ENCODE peak calls at places on chromosomes 4 and X, in eight cellular contexts. One of them, this sample, is unnamed.

GRCh38 chrX:14056201-14056600 is 26.5 kb upstream of the GEMIN8 start:
- DNase-seq in endothelial cell of umbilical vein: no peak
- DNase-seq in GM23338: peak
- DNase-seq in breast epithelium: no peak
- DNase-seq in suprapubic skin: no peak
- DNase-seq in upper lobe of left lung: no peak
- DNase-seq in K562: no peak
- DNase-seq in HCT116: no peak
- DNase-seq in this sample: no peak

GRCh38 chr4:10647811-10648210 is 36.8 kb downstream of the CLNK start:
- DNase-seq in endothelial cell of umbilical vein: no peak
- DNase-seq in GM23338: no peak
- DNase-seq in breast epithelium: no peak
- DNase-seq in suprapubic skin: no peak
- DNase-seq in upper lobe of left lung: no peak
- DNase-seq in K562: no peak
- DNase-seq in HCT116: no peak
- DNase-seq in this sample: no peak

GRCh38 chr4:128347930-128348660 is 60.5 kb upstream of the PGRMC2 start:
- DNase-seq in endothelial cell of umbilical vein: no peak
- DNase-seq in GM23338: no peak
- DNase-seq in breast epithelium: no peak
- DNase-seq in suprapubic skin: no peak
- DNase-seq in upper lobe of left lung: no peak
- DNase-seq in K562: no peak
- DNase-seq in HCT116: no peak
- DNase-seq in this sample: no peak

GRCh38 chr4:102196221-102196620 is 149.1 kb downstream of the SLC39A8 start:
- DNase-seq in endothelial cell of umbilical vein: peak
- DNase-seq in GM23338: no peak
- DNase-seq in breast epithelium: no peak
- DNase-seq in suprapubic skin: no peak
- DNase-seq in upper lobe of left lung: no peak
- DNase-seq in K562: no peak
- DNase-seq in HCT116: no peak
- DNase-seq in this sample: no peak

GRCh38 chr4:173940146-173940545 is 343.3 kb downstream of the FBXO8 start:
- DNase-seq in endothelial cell of umbilical vein: no peak
- DNase-seq in GM23338: no peak
- DNase-seq in breast epithelium: no peak
- DNase-seq in suprapubic skin: no peak
- DNase-seq in upper lobe of left lung: no peak
- DNase-seq in K562: no peak
- DNase-seq in HCT116: no peak
- DNase-seq in this sample: no peak

GRCh38 chrX:103220511-103221406 is 5.9 kb downstream of the BEX4 start:
- DNase-seq in endothelial cell of umbilical vein: no peak
- DNase-seq in GM23338: peak
- DNase-seq in breast epithelium: peak
- DNase-seq in suprapubic skin: no peak
- DNase-seq in upper lobe of left lung: no peak
- DNase-seq in K562: no peak
- DNase-seq in HCT116: no peak
- DNase-seq in this sample: no peak

GRCh38 chr4:145531791-145532190 is 50.1 kb downstream of the SMAD1 start:
- DNase-seq in endothelial cell of umbilical vein: no peak
- DNase-seq in GM23338: no peak
- DNase-seq in breast epithelium: no peak
- DNase-seq in suprapubic skin: no peak
- DNase-seq in upper lobe of left lung: no peak
- DNase-seq in K562: no peak
- DNase-seq in HCT116: no peak
- DNase-seq in this sample: no peak

GRCh38 chr4:123299212-123299651 is 97.4 kb upstream of the SPRY1 start:
- DNase-seq in endothelial cell of umbilical vein: peak
- DNase-seq in GM23338: no peak
- DNase-seq in breast epithelium: no peak
- DNase-seq in suprapubic skin: no peak
- DNase-seq in upper lobe of left lung: no peak
- DNase-seq in K562: no peak
- DNase-seq in HCT116: no peak
- DNase-seq in this sample: no peak

GRCh38 chrX:123222920-123223319 is 38.8 kb downstream of the GRIA3 start:
- DNase-seq in endothelial cell of umbilical vein: no peak
- DNase-seq in GM23338: no peak
- DNase-seq in breast epithelium: no peak
- DNase-seq in suprapubic skin: no peak
- DNase-seq in upper lobe of left lung: no peak
- DNase-seq in K562: no peak
- DNase-seq in HCT116: no peak
- DNase-seq in this sample: no peak

GRCh38 chrX:71577682-71578081 is 555 bp upstream of the GCNA start:
- DNase-seq in endothelial cell of umbilical vein: no peak
- DNase-seq in GM23338: no peak
- DNase-seq in breast epithelium: no peak
- DNase-seq in suprapubic skin: no peak
- DNase-seq in upper lobe of left lung: no peak
- DNase-seq in K562: peak
- DNase-seq in HCT116: no peak
- DNase-seq in this sample: no peak

GRCh38 chrX:39158801-39159657 is 357.8 kb downstream of the MID1IP1 start:
- DNase-seq in endothelial cell of umbilical vein: no peak
- DNase-seq in GM23338: no peak
- DNase-seq in breast epithelium: no peak
- DNase-seq in suprapubic skin: no peak
- DNase-seq in upper lobe of left lung: peak
- DNase-seq in K562: no peak
- DNase-seq in HCT116: no peak
- DNase-seq in this sample: no peak

GRCh38 chr4:69910016-69910782 is 20.7 kb upstream of the CSN1S1 start:
- DNase-seq in endothelial cell of umbilical vein: no peak
- DNase-seq in GM23338: no peak
- DNase-seq in breast epithelium: no peak
- DNase-seq in suprapubic skin: no peak
- DNase-seq in upper lobe of left lung: no peak
- DNase-seq in K562: no peak
- DNase-seq in HCT116: no peak
- DNase-seq in this sample: peak

GRCh38 chr4:89681219-89681618 is 155.7 kb downstream of the SNCA start:
- DNase-seq in endothelial cell of umbilical vein: no peak
- DNase-seq in GM23338: peak
- DNase-seq in breast epithelium: no peak
- DNase-seq in suprapubic skin: no peak
- DNase-seq in upper lobe of left lung: no peak
- DNase-seq in K562: no peak
- DNase-seq in HCT116: peak
- DNase-seq in this sample: no peak

GRCh38 chrX:10965399-10965798 is 145.7 kb upstream of the HCCS start:
- DNase-seq in endothelial cell of umbilical vein: no peak
- DNase-seq in GM23338: no peak
- DNase-seq in breast epithelium: no peak
- DNase-seq in suprapubic skin: no peak
- DNase-seq in upper lobe of left lung: no peak
- DNase-seq in K562: no peak
- DNase-seq in HCT116: no peak
- DNase-seq in this sample: no peak

GRCh38 chrX:154918060-154918483 is 31.9 kb downstream of the F8A1 start:
- DNase-seq in endothelial cell of umbilical vein: peak
- DNase-seq in GM23338: peak
- DNase-seq in breast epithelium: peak
- DNase-seq in suprapubic skin: no peak
- DNase-seq in upper lobe of left lung: peak
- DNase-seq in K562: peak
- DNase-seq in HCT116: peak
- DNase-seq in this sample: peak

GRCh38 chrX:34557733-34558132 is 99.4 kb downstream of the TMEM47 start:
- DNase-seq in endothelial cell of umbilical vein: no peak
- DNase-seq in GM23338: peak
- DNase-seq in breast epithelium: no peak
- DNase-seq in suprapubic skin: no peak
- DNase-seq in upper lobe of left lung: no peak
- DNase-seq in K562: no peak
- DNase-seq in HCT116: no peak
- DNase-seq in this sample: no peak

GRCh38 chrX:34560180-34560579 is 96.9 kb downstream of the TMEM47 start:
- DNase-seq in endothelial cell of umbilical vein: no peak
- DNase-seq in GM23338: peak
- DNase-seq in breast epithelium: no peak
- DNase-seq in suprapubic skin: no peak
- DNase-seq in upper lobe of left lung: no peak
- DNase-seq in K562: no peak
- DNase-seq in HCT116: no peak
- DNase-seq in this sample: no peak

GRCh38 chrX:34563061-34563460 is 94.0 kb downstream of the TMEM47 start:
- DNase-seq in endothelial cell of umbilical vein: no peak
- DNase-seq in GM23338: no peak
- DNase-seq in breast epithelium: no peak
- DNase-seq in suprapubic skin: no peak
- DNase-seq in upper lobe of left lung: no peak
- DNase-seq in K562: no peak
- DNase-seq in HCT116: no peak
- DNase-seq in this sample: no peak

GRCh38 chrX:34562006-34562405 is 95.1 kb downstream of the TMEM47 start:
- DNase-seq in endothelial cell of umbilical vein: peak
- DNase-seq in GM23338: no peak
- DNase-seq in breast epithelium: no peak
- DNase-seq in suprapubic skin: no peak
- DNase-seq in upper lobe of left lung: no peak
- DNase-seq in K562: no peak
- DNase-seq in HCT116: no peak
- DNase-seq in this sample: no peak

DNA sequence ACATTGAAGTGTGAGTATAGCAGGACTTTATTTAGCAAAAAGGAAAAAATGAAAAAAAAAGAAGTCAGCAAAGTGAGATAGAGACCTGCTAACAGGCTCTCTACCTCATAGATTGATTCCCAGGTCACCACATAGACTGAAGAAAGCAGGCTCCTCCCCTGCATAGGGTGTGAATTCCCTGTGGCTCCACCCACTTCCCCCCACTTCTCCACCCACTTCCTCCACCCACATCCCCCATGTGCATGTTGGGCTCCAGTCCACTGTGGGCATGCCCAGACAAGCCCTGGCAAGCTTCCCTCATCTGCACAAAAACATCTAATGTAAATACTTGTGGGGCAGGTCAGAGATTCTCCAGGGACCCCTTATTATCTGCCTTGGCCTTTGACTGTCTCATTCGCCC is 97.8 kb downstream of the TMEM47 start:
- DNase-seq in endothelial cell of umbilical vein: peak
- DNase-seq in GM23338: peak
- DNase-seq in breast epithelium: no peak
- DNase-seq in suprapubic skin: no peak
- DNase-seq in upper lobe of left lung: no peak
- DNase-seq in K562: no peak
- DNase-seq in HCT116: no peak
- DNase-seq in this sample: no peak
- TF ChIP-seq POLR2AphosphoS5 in endothelial cell of umbilical vein: no peak
- TF ChIP-seq POLR2AphosphoS5 in GM23338: peak
- TF ChIP-seq POLR2AphosphoS5 in breast epithelium: no peak
- TF ChIP-seq POLR2AphosphoS5 in suprapubic skin: no peak
- TF ChIP-seq POLR2AphosphoS5 in upper lobe of left lung: no peak
- TF ChIP-seq POLR2AphosphoS5 in K562: no peak
- TF ChIP-seq POLR2AphosphoS5 in HCT116: no peak
- TF ChIP-seq POLR2AphosphoS5 in this sample: no peak

GRCh38 chrX:137566746-137567473 is 983 bp downstream of the ZIC3 start:
- DNase-seq in endothelial cell of umbilical vein: no peak
- DNase-seq in GM23338: no peak
- DNase-seq in breast epithelium: no peak
- DNase-seq in suprapubic skin: no peak
- DNase-seq in upper lobe of left lung: no peak
- DNase-seq in K562: no peak
- DNase-seq in HCT116: no peak
- DNase-seq in this sample: no peak

GRCh38 chrX:137569470-137569891 is 3.6 kb downstream of the ZIC3 start:
- DNase-seq in endothelial cell of umbilical vein: no peak
- DNase-seq in GM23338: no peak
- DNase-seq in breast epithelium: no peak
- DNase-seq in suprapubic skin: no peak
- DNase-seq in upper lobe of left lung: no peak
- DNase-seq in K562: no peak
- DNase-seq in HCT116: no peak
- DNase-seq in this sample: no peak

GRCh38 chrX:137565921-137566745 is at the start of gene ZIC3:
- DNase-seq in endothelial cell of umbilical vein: peak
- DNase-seq in GM23338: peak
- DNase-seq in breast epithelium: no peak
- DNase-seq in suprapubic skin: no peak
- DNase-seq in upper lobe of left lung: peak
- DNase-seq in K562: no peak
- DNase-seq in HCT116: no peak
- DNase-seq in this sample: no peak

GRCh38 chrX:137568741-137569469 is 3.0 kb downstream of the ZIC3 start:
- DNase-seq in endothelial cell of umbilical vein: no peak
- DNase-seq in GM23338: no peak
- DNase-seq in breast epithelium: no peak
- DNase-seq in suprapubic skin: no peak
- DNase-seq in upper lobe of left lung: no peak
- DNase-seq in K562: no peak
- DNase-seq in HCT116: no peak
- DNase-seq in this sample: no peak

GRCh38 chrX:137567474-137568232 is 1.7 kb downstream of the ZIC3 start:
- DNase-seq in endothelial cell of umbilical vein: no peak
- DNase-seq in GM23338: peak
- DNase-seq in breast epithelium: no peak
- DNase-seq in suprapubic skin: no peak
- DNase-seq in upper lobe of left lung: no peak
- DNase-seq in K562: no peak
- DNase-seq in HCT116: no peak
- DNase-seq in this sample: no peak
- H3K4me3 ChIP-seq in endothelial cell of umbilical vein: no peak
- H3K4me3 ChIP-seq in GM23338: peak
- H3K4me3 ChIP-seq in breast epithelium: no peak
- H3K4me3 ChIP-seq in suprapubic skin: peak
- H3K4me3 ChIP-seq in upper lobe of left lung: no peak
- H3K4me3 ChIP-seq in K562: no peak
- H3K4me3 ChIP-seq in HCT116: no peak
- H3K4me3 ChIP-seq in this sample: peak

GRCh38 chr4:152106113-152106763 is 345.4 kb upstream of the GATB start:
- DNase-seq in endothelial cell of umbilical vein: peak
- DNase-seq in GM23338: peak
- DNase-seq in breast epithelium: no peak
- DNase-seq in suprapubic skin: no peak
- DNase-seq in upper lobe of left lung: peak
- DNase-seq in K562: no peak
- DNase-seq in HCT116: peak
- DNase-seq in this sample: peak
- TF ChIP-seq POLR2AphosphoS5 in endothelial cell of umbilical vein: peak
- TF ChIP-seq POLR2AphosphoS5 in GM23338: no peak
- TF ChIP-seq POLR2AphosphoS5 in breast epithelium: no peak
- TF ChIP-seq POLR2AphosphoS5 in suprapubic skin: no peak
- TF ChIP-seq POLR2AphosphoS5 in upper lobe of left lung: no peak
- TF ChIP-seq POLR2AphosphoS5 in K562: no peak
- TF ChIP-seq POLR2AphosphoS5 in HCT116: peak
- TF ChIP-seq POLR2AphosphoS5 in this sample: peak

DNA sequence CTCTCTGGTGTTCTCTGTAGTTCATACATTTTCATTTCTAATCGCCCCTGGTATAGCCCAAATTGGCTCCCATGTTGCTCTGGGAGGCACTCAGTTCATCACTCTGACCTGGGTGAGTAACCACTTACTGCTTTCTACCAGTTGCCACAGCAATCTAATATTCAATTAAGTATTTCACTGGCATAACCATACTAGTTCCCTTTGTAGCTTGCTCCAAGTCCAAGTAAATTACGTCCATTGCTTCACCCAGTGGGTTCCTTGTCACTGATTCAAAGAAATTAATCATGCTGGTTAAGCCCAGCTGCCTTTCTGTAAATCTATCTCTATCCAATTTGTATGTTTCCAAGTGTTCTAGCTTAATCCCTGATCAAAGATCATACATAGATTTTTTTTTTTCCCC is 92.0 kb upstream of the CBR4 start:
- DNase-seq in endothelial cell of umbilical vein: peak
- DNase-seq in GM23338: no peak
- DNase-seq in breast epithelium: no peak
- DNase-seq in suprapubic skin: no peak
- DNase-seq in upper lobe of left lung: no peak
- DNase-seq in K562: no peak
- DNase-seq in HCT116: no peak
- DNase-seq in this sample: no peak
- H3K4me3 ChIP-seq in endothelial cell of umbilical vein: no peak
- H3K4me3 ChIP-seq in GM23338: no peak
- H3K4me3 ChIP-seq in breast epithelium: no peak
- H3K4me3 ChIP-seq in suprapubic skin: no peak
- H3K4me3 ChIP-seq in upper lobe of left lung: no peak
- H3K4me3 ChIP-seq in K562: no peak
- H3K4me3 ChIP-seq in HCT116: no peak
- H3K4me3 ChIP-seq in this sample: no peak